ENCODE peak calls at places on chromosomes 5 and 9, in ten cellular contexts. O is SW 1271, B is cardiac fibroblast, R is endodermal cell, G is psoas muscle, J is heart right ventricle, D is mesothelial cell of epicardium, Y is transverse colon, F is substantia nigra, W is endothelial cell. N is an unnamed sample.

GRCh38 chr5:59188415-59189225 is 605.7 kb downstream of the RAB3C start:
- DNase-seq in O (no peak), B (peak; percentile 83), R (peak; percentile 81), G (peak; percentile 67), J (peak; percentile 65), D (peak; percentile 52), Y (peak; percentile 69), F (no peak), W (peak; percentile 60), N (no peak)

GRCh38 chr9:33117306-33117705 is 40.8 kb upstream of the SMU1 start:
- DNase-seq in O (no peak), B (peak; percentile 55), R (no peak), G (no peak), J (no peak), D (no peak), Y (no peak), F (no peak), W (no peak), N (no peak)

GRCh38 chr9:120925535-120926396 is 830 bp downstream of the TRAF1 start:
- DNase-seq in O (no peak), B (peak; percentile 94), R (no peak), G (no peak), J (no peak), D (no peak), Y (no peak), F (no peak), W (no peak), N (no peak)

GRCh38 chr9:88571417-88571816 is 36.4 kb downstream of the NXNL2 start:
- DNase-seq in O (no peak), B (no peak), R (no peak), G (no peak), J (no peak), D (no peak), Y (no peak), F (no peak), W (no peak), N (no peak)

GRCh38 chr5:171580506-171581265 is 161.2 kb downstream of the FGF18 start:
- DNase-seq in O (no peak), B (peak; percentile 44), R (no peak), G (no peak), J (no peak), D (no peak), Y (no peak), F (no peak), W (no peak), N (no peak)

GRCh38 chr9:4859035-4859434 is 66.3 kb downstream of the RCL1 start:
- DNase-seq in O (no peak), B (no peak), R (no peak), G (no peak), J (no peak), D (no peak), Y (no peak), F (no peak), W (no peak), N (no peak)

GRCh38 chr9:73437758-73438157 is 286.1 kb downstream of the ANXA1 start:
- DNase-seq in O (no peak), B (no peak), R (no peak), G (no peak), J (no peak), D (no peak), Y (no peak), F (no peak), W (no peak), N (no peak)

GRCh38 chr9:88593537-88594185 is 58.7 kb downstream of the NXNL2 start:
- DNase-seq in O (peak; percentile 5), B (peak; percentile 83), R (no peak), G (no peak), J (no peak), D (no peak), Y (peak; percentile 37), F (no peak), W (peak; percentile 37), N (no peak)

GRCh38 chr9:93427655-93428379 is 23.7 kb upstream of the FAM120A start:
- DNase-seq in O (no peak), B (no peak), R (peak; percentile 70), G (no peak), J (no peak), D (no peak), Y (peak; percentile 54), F (no peak), W (peak; percentile 42), N (no peak)

GRCh38 chr9:79817469-79818004 is 245.8 kb downstream of the TLE4 start:
- DNase-seq in O (no peak), B (no peak), R (peak; percentile 45), G (peak; percentile 39), J (no peak), D (no peak), Y (no peak), F (no peak), W (peak; percentile 5), N (no peak)

GRCh38 chr9:131668439-131669233 is 71.2 kb downstream of the RAPGEF1 start:
- DNase-seq in O (no peak), B (peak; percentile 70), R (peak; percentile 63), G (no peak), J (no peak), D (no peak), Y (no peak), F (no peak), W (no peak), N (no peak)

GRCh38 chr5:76819851-76820280 is 1.0 kb downstream of the F2RL1 start:
- DNase-seq in O (no peak), B (peak; percentile 33), R (peak; percentile 79), G (no peak), J (peak; percentile 22), D (no peak), Y (peak; percentile 28), F (no peak), W (peak; percentile 20), N (no peak)

GRCh38 chr9:85322592-85322991 is 419.2 kb downstream of the AGTPBP1 start:
- DNase-seq in O (no peak), B (no peak), R (no peak), G (no peak), J (no peak), D (no peak), Y (no peak), F (no peak), W (no peak), N (no peak)

GRCh38 chr9:125262217-125262991 is 778 bp downstream of the GAPVD1 start:
- DNase-seq in O (no peak), B (peak; percentile 14), R (no peak), G (no peak), J (no peak), D (no peak), Y (no peak), F (no peak), W (no peak), N (no peak)

GRCh38 chr5:27465140-27465539 is 426.8 kb upstream of the CDH9 start:
- DNase-seq in O (no peak), B (no peak), R (no peak), G (no peak), J (no peak), D (no peak), Y (no peak), F (no peak), W (no peak), N (no peak)

GRCh38 chr5:173885481-173886010 is 2.6 kb upstream of the CPEB4 start:
- DNase-seq in O (no peak), B (no peak), R (no peak), G (no peak), J (no peak), D (no peak), Y (peak; percentile 68), F (no peak), W (no peak), N (no peak)